ENCODE peak calls at places on chromosome 1, in six cellular contexts. One of them, this sample, is unnamed. For H3K36me3, the result is how much of the 10 kb centered on the place peaks cover.

GRCh38 chr1:69915347-69915746 is 290.0 kb downstream of the LRRC40 start:
- DNase-seq in body of pancreas: no peak
- DNase-seq in heart left ventricle: no peak
- DNase-seq in IMR-90: peak
- DNase-seq in tibial artery: no peak
- DNase-seq in pancreas: no peak
- DNase-seq in this sample: no peak

GRCh38 chr1:163661386-163661785 is 339.6 kb downstream of the NUF2 start:
- DNase-seq in body of pancreas: no peak
- DNase-seq in heart left ventricle: no peak
- DNase-seq in IMR-90: no peak
- DNase-seq in tibial artery: no peak
- DNase-seq in pancreas: no peak
- DNase-seq in this sample: no peak

GRCh38 chr1:45913183-45913924 is 109.9 kb downstream of the MAST2 start:
- DNase-seq in body of pancreas: no peak
- DNase-seq in heart left ventricle: peak
- DNase-seq in IMR-90: peak
- DNase-seq in tibial artery: peak
- DNase-seq in pancreas: no peak
- DNase-seq in this sample: peak

GRCh38 chr1:2594001-2594640 is 7.5 kb downstream of the PRXL2B start:
- DNase-seq in body of pancreas: no peak
- DNase-seq in heart left ventricle: peak
- DNase-seq in IMR-90: no peak
- DNase-seq in tibial artery: peak
- DNase-seq in pancreas: peak
- DNase-seq in this sample: no peak

GRCh38 chr1:43548285-43549271 is 17.9 kb downstream of the PTPRF start:
- DNase-seq in body of pancreas: peak
- DNase-seq in heart left ventricle: no peak
- DNase-seq in IMR-90: no peak
- DNase-seq in tibial artery: no peak
- DNase-seq in pancreas: no peak
- DNase-seq in this sample: no peak

GRCh38 chr1:5575396-5576110 is 416.7 kb downstream of the NPHP4 start:
- DNase-seq in body of pancreas: no peak
- DNase-seq in heart left ventricle: no peak
- DNase-seq in IMR-90: no peak
- DNase-seq in tibial artery: no peak
- DNase-seq in pancreas: no peak
- DNase-seq in this sample: peak

GRCh38 chr1:2810899-2811525 is 9.5 kb upstream of the TTC34 start:
- DNase-seq in body of pancreas: no peak
- DNase-seq in heart left ventricle: no peak
- DNase-seq in IMR-90: no peak
- DNase-seq in tibial artery: no peak
- DNase-seq in pancreas: peak
- DNase-seq in this sample: no peak

GRCh38 chr1:172343246-172344099 is 77.0 kb upstream of the C1orf105 start:
- DNase-seq in body of pancreas: no peak
- DNase-seq in heart left ventricle: no peak
- DNase-seq in IMR-90: peak
- DNase-seq in tibial artery: no peak
- DNase-seq in pancreas: no peak
- DNase-seq in this sample: no peak

GRCh38 chr1:42165511-42166210 is 1.1 kb upstream of the GUCA2A start:
- DNase-seq in body of pancreas: peak
- DNase-seq in heart left ventricle: peak
- DNase-seq in IMR-90: peak
- DNase-seq in tibial artery: no peak
- DNase-seq in pancreas: peak
- DNase-seq in this sample: no peak

GRCh38 chr1:150162582-150162861 is 12.8 kb downstream of the PLEKHO1 start:
- DNase-seq in body of pancreas: no peak
- DNase-seq in heart left ventricle: no peak
- DNase-seq in IMR-90: no peak
- DNase-seq in tibial artery: no peak
- DNase-seq in pancreas: no peak
- DNase-seq in this sample: no peak

GRCh38 chr1:150162862-150163706 is 13.4 kb downstream of the PLEKHO1 start:
- DNase-seq in body of pancreas: peak
- DNase-seq in heart left ventricle: peak
- DNase-seq in IMR-90: peak
- DNase-seq in tibial artery: peak
- DNase-seq in pancreas: no peak
- DNase-seq in this sample: peak

GRCh38 chr1:150164224-150164623 is 14.5 kb downstream of the PLEKHO1 start:
- DNase-seq in body of pancreas: no peak
- DNase-seq in heart left ventricle: no peak
- DNase-seq in IMR-90: no peak
- DNase-seq in tibial artery: peak
- DNase-seq in pancreas: no peak
- DNase-seq in this sample: no peak

GRCh38 chr1:150160964-150161626 is 11.4 kb downstream of the PLEKHO1 start:
- DNase-seq in body of pancreas: no peak
- DNase-seq in heart left ventricle: no peak
- DNase-seq in IMR-90: peak
- DNase-seq in tibial artery: no peak
- DNase-seq in pancreas: no peak
- DNase-seq in this sample: no peak

DNA sequence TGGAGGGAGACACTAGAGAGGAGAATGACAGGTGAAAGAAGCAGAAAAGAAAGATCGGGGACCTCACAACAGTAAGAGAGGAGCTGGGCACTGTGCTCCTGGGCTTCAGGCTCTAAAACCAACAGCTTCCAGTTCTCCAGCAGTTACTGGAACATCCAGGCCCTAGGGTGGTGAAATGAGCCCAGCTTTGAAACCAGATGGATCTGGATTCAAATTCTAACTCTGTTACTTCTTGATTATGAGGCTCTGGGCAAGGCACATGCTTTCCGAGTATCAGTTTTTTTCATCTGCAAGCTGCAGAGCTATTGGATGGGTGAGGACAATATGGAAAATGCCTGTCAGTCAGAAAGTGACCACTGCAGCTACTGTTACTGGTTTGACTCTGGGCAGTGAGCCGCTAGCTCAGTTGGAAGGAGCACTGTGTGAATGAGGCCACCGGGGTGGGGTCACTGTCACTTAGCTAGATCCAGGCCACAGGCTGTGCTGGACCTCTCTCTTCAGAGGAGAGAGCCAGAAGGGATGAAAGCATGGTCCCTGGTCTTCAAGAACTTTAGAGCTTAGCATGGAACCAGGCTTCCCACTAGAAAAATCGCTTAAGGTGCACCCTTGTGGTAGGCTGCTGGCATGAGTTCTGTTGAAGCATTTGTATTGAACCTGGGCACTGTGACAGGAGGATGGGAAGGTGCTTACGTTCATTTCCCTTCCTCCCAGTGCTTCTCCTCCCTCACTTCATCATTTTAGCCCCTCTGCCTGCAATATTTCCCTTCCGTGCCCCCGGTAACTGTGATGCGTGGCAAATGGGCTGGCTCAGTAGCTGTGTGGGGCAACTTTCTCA is 12.2 kb downstream of the PLEKHO1 start:
- DNase-seq in body of pancreas: no peak
- DNase-seq in heart left ventricle: no peak
- DNase-seq in IMR-90: peak
- DNase-seq in tibial artery: no peak
- DNase-seq in pancreas: no peak
- DNase-seq in this sample: no peak
- TF ChIP-seq CTCF in body of pancreas: no peak
- TF ChIP-seq CTCF in heart left ventricle: peak
- TF ChIP-seq CTCF in IMR-90: peak
- TF ChIP-seq CTCF in tibial artery: no peak
- TF ChIP-seq CTCF in pancreas: no peak
- TF ChIP-seq CTCF in this sample: no peak

GRCh38 chr1:113805256-113805531 is 7.1 kb downstream of the RSBN1 start:
- DNase-seq in body of pancreas: no peak
- DNase-seq in heart left ventricle: no peak
- DNase-seq in IMR-90: no peak
- DNase-seq in tibial artery: no peak
- DNase-seq in pancreas: no peak
- DNase-seq in this sample: no peak
- H3K36me3 ChIP-seq in body of pancreas: under half
- H3K36me3 ChIP-seq in heart left ventricle: under half
- H3K36me3 ChIP-seq in IMR-90: under half
- H3K36me3 ChIP-seq in tibial artery: under half
- H3K36me3 ChIP-seq in pancreas: under half
- H3K36me3 ChIP-seq in this sample: under half

GRCh38 chr1:166914111-166914510 is 38.0 kb upstream of the TADA1 start:
- DNase-seq in body of pancreas: no peak
- DNase-seq in heart left ventricle: no peak
- DNase-seq in IMR-90: no peak
- DNase-seq in tibial artery: no peak
- DNase-seq in pancreas: no peak
- DNase-seq in this sample: no peak

GRCh38 chr1:166910396-166910994 is 34.4 kb upstream of the TADA1 start:
- DNase-seq in body of pancreas: peak
- DNase-seq in heart left ventricle: peak
- DNase-seq in IMR-90: peak
- DNase-seq in tibial artery: no peak
- DNase-seq in pancreas: no peak
- DNase-seq in this sample: no peak

GRCh38 chr1:166907763-166908162 is 31.7 kb upstream of the TADA1 start:
- DNase-seq in body of pancreas: no peak
- DNase-seq in heart left ventricle: no peak
- DNase-seq in IMR-90: no peak
- DNase-seq in tibial artery: no peak
- DNase-seq in pancreas: no peak
- DNase-seq in this sample: no peak

GRCh38 chr1:166908942-166909341 is 32.9 kb upstream of the TADA1 start:
- DNase-seq in body of pancreas: no peak
- DNase-seq in heart left ventricle: no peak
- DNase-seq in IMR-90: peak
- DNase-seq in tibial artery: no peak
- DNase-seq in pancreas: no peak
- DNase-seq in this sample: no peak

DNA sequence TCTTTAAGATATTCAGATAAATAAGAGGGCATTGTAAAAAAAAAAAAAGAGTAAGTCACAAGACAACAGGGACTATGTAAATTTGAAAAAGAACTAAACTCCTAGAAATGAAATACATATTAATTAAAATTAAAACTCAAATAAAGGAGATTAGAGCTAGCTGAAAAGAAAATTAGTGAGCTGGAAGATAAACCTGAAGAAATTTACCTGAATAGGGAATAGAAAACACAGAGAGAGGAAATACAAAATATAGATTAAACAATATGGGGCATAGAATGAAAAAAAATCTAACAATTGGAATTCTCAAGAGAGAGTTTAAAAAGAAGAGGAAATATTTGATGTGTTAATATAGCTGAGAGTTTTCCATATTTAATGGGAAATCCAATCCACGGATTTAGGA is 35.6 kb upstream of the TADA1 start:
- DNase-seq in body of pancreas: no peak
- DNase-seq in heart left ventricle: no peak
- DNase-seq in IMR-90: no peak
- DNase-seq in tibial artery: no peak
- DNase-seq in pancreas: no peak
- DNase-seq in this sample: no peak
- H3K27ac ChIP-seq in body of pancreas: no peak
- H3K27ac ChIP-seq in heart left ventricle: no peak
- H3K27ac ChIP-seq in IMR-90: no peak
- H3K27ac ChIP-seq in tibial artery: no peak
- H3K27ac ChIP-seq in pancreas: no peak
- H3K27ac ChIP-seq in this sample: no peak

GRCh38 chr1:36217667-36218066 is 6.6 kb upstream of the THRAP3 start:
- DNase-seq in body of pancreas: no peak
- DNase-seq in heart left ventricle: no peak
- DNase-seq in IMR-90: peak
- DNase-seq in tibial artery: no peak
- DNase-seq in pancreas: no peak
- DNase-seq in this sample: no peak
- TF ChIP-seq CTCF in body of pancreas: peak
- TF ChIP-seq CTCF in heart left ventricle: peak
- TF ChIP-seq CTCF in IMR-90: peak
- TF ChIP-seq CTCF in tibial artery: no peak
- TF ChIP-seq CTCF in pancreas: no peak
- TF ChIP-seq CTCF in this sample: peak

GRCh38 chr1:155947292-155947691 is 5.9 kb downstream of the RXFP4 start:
- DNase-seq in body of pancreas: no peak
- DNase-seq in heart left ventricle: no peak
- DNase-seq in IMR-90: no peak
- DNase-seq in tibial artery: no peak
- DNase-seq in pancreas: no peak
- DNase-seq in this sample: no peak
- H3K36me3 ChIP-seq in body of pancreas: under half
- H3K36me3 ChIP-seq in heart left ventricle: half or more
- H3K36me3 ChIP-seq in IMR-90: half or more
- H3K36me3 ChIP-seq in tibial artery: half or more
- H3K36me3 ChIP-seq in pancreas: under half
- H3K36me3 ChIP-seq in this sample: half or more

GRCh38 chr1:96355961-96356360 is 365.6 kb upstream of the PTBP2 start:
- DNase-seq in body of pancreas: no peak
- DNase-seq in heart left ventricle: no peak
- DNase-seq in IMR-90: no peak
- DNase-seq in tibial artery: no peak
- DNase-seq in pancreas: no peak
- DNase-seq in this sample: no peak
- H3K27ac ChIP-seq in body of pancreas: no peak
- H3K27ac ChIP-seq in heart left ventricle: no peak
- H3K27ac ChIP-seq in IMR-90: no peak
- H3K27ac ChIP-seq in tibial artery: no peak
- H3K27ac ChIP-seq in pancreas: no peak
- H3K27ac ChIP-seq in this sample: no peak

GRCh38 chr1:236868625-236869467 is 73.8 kb downstream of the MTR start:
- DNase-seq in body of pancreas: peak
- DNase-seq in heart left ventricle: no peak
- DNase-seq in IMR-90: peak
- DNase-seq in tibial artery: no peak
- DNase-seq in pancreas: no peak
- DNase-seq in this sample: no peak
- TF ChIP-seq CTCF in body of pancreas: peak
- TF ChIP-seq CTCF in heart left ventricle: peak
- TF ChIP-seq CTCF in IMR-90: peak
- TF ChIP-seq CTCF in tibial artery: peak
- TF ChIP-seq CTCF in pancreas: peak
- TF ChIP-seq CTCF in this sample: peak

This sample was measured in right atrium auricular region.